ENCODE peak calls at places on chromosomes 11 and 22, in four cellular contexts. K is Peyer's patch; T is effector memory CD4-positive, alpha-beta T cell; A is SJSA1. N is an unnamed sample.
A peak's percentile ranks its signal among the peaks of the same experiment; 100 is the strongest.

GRCh38 chr11:128290106-128290840 is 297.1 kb downstream of the ETS1 start:
- DNase-seq in T (peak; percentile 53), K (peak; percentile 78), A (peak; percentile 71), N (peak; percentile 83)

GRCh38 chr11:68351450-68352275 is 39.3 kb downstream of the LRP5 start:
- DNase-seq in A (no peak), T (no peak), K (no peak), N (no peak)

GRCh38 chr11:124578761-124579160 is 9.0 kb downstream of the OR8A1 start:
- DNase-seq in A (no peak), K (no peak), T (no peak), N (no peak)

GRCh38 chr11:75337195-75337654 is 14.2 kb downstream of the ARRB1 start:
- DNase-seq in K (no peak), T (no peak), A (no peak), N (no peak)

GRCh38 chr22:44091021-44091721 is 67.1 kb downstream of the PARVB start:
- DNase-seq in K (no peak), T (no peak), A (no peak), N (peak; percentile 4)

GRCh38 chr11:7251836-7252682 is at the start of gene SYT9:
- DNase-seq in A (peak; percentile 33), K (peak; percentile 55), T (no peak), N (no peak)

GRCh38 chr11:115179647-115180046 is 324.6 kb downstream of the CADM1 start:
- DNase-seq in T (no peak), K (no peak), A (no peak), N (no peak)

GRCh38 chr11:62725686-62726085 is 1.6 kb downstream of the HNRNPUL2 start:
- DNase-seq in K (no peak), T (no peak), A (no peak), N (no peak)

GRCh38 chr11:34250732-34251639 is 106.8 kb downstream of the ABTB2 start:
- DNase-seq in A (peak; percentile 82), K (peak; percentile 56), T (peak; percentile 60), N (peak; percentile 34)

GRCh38 chr22:37140686-37141323 is 8.9 kb downstream of the IL2RB start:
- DNase-seq in A (no peak), K (no peak), T (no peak), N (no peak)

GRCh38 chr11:119368121-119369034 is 13.1 kb downstream of the USP2 start:
- DNase-seq in T (no peak), K (peak; percentile 97), A (no peak), N (peak; percentile 90)

GRCh38 chr11:121416909-121417567 is 35.1 kb upstream of the SORL1 start:
- DNase-seq in T (peak; percentile 31), K (peak; percentile 72), A (no peak), N (peak; percentile 83)

DNA sequence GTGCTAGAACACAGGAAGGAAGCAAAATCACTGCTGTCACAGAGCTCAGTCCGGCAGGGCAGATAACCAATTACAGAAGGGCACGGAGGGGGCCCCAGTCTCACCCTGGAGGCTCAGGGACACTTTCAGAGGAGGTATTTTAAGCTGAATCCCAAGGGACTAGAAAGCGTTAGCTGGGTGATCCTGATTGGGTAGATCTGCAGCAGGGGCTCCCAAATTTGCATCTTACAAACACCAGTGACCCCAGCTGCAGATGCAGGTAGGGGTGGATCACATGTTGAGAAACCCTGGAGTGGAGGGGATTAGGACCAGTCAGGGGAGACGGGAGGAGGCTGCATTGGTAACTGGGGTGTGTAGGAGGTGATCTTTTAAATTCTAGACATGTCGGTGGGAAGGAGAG is 91.4 kb downstream of the CSNK2A3 start:
- DNase-seq in A (no peak), K (no peak), T (no peak), N (no peak)
- H3K4me1 ChIP-seq in A (no peaks in the 10 kb centered on the region), K (no peaks in the 10 kb centered on the region), T (no peaks in the 10 kb centered on the region), N (no peaks in the 10 kb centered on the region)

DNA sequence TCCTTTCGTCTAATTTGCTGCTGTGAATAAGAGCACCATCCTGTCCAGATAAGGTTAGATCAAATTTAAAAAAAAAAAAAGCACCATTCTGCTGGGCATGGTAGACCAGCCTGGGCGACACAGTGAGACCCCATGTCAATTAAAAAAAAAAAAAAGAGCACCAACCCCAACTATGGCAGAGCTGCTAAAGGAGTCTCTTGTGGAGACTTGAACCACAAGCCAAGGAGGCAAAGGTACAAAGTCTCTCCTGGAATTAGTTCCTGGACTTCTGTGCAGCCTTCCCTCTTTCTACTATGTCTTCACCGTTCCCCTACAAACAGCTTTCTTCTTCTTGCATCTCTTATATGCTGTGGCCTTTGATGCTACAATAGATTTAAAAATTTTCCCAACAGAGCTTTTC is 1.3 kb downstream of the PIK3C2A start:
- DNase-seq in A (no peak), K (no peak), T (no peak), N (no peak)
- H3K27ac ChIP-seq in A (no peak overlapping the region), K (no peak overlapping the region), T (no peak overlapping the region), N (no peak overlapping the region)

DNA sequence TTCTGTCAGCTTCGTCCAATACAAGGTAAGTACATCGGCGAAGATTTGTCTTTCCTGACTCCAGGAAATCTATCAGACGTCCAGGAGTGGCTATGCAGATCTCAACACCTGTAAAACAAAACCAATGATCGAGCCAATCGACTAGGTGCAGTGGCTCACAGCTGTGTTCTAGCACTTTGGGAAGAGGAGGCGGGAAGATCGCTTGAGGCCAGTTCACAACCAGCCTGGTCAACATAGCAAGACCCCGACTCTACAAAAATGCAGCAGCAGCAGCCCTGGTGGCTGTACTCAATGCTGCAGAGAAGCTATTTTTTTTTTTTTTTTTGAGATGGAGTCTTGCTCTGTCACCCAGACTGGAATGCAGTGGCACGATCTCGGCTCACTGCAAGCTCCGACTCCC is 11.2 kb downstream of the DDX17 start:
- DNase-seq in A (no peak), T (no peak), K (no peak), N (no peak)
- H3K36me3 ChIP-seq in A (peaks cover 99% of the 10 kb centered on the region), T (peaks cover 98% of the 10 kb centered on the region), K (peaks cover 99% of the 10 kb centered on the region), N (peaks cover 94% of the 10 kb centered on the region)

GRCh38 chr22:45777852-45778172 is 106.2 kb downstream of the ATXN10 start:
- DNase-seq in A (no peak), K (no peak), T (no peak), N (no peak)
- H3K4me1 ChIP-seq in A (peaks cover 33% of the 10 kb centered on the region), K (no peaks in the 10 kb centered on the region), T (no peaks in the 10 kb centered on the region), N (no peaks in the 10 kb centered on the region)

GRCh38 chr11:123338997-123339752 is 90.9 kb upstream of the GRAMD1B start:
- DNase-seq in K (no peak), T (no peak), A (no peak), N (no peak)

GRCh38 chr11:123338266-123338800 is 91.7 kb upstream of the GRAMD1B start:
- DNase-seq in A (no peak), K (no peak), T (no peak), N (no peak)

GRCh38 chr11:123330471-123330870 is 99.6 kb upstream of the GRAMD1B start:
- DNase-seq in K (no peak), T (no peak), A (no peak), N (no peak)

GRCh38 chr11:123330948-123331347 is 99.1 kb upstream of the GRAMD1B start:
- DNase-seq in T (no peak), A (no peak), K (no peak), N (no peak)

GRCh38 chr11:123334925-123335324 is 95.1 kb upstream of the GRAMD1B start:
- DNase-seq in T (no peak), A (no peak), K (no peak), N (no peak)
- H3K27ac ChIP-seq in T (no peak overlapping the region), A (no peak overlapping the region), K (no peak overlapping the region), N (no peak overlapping the region)

DNA sequence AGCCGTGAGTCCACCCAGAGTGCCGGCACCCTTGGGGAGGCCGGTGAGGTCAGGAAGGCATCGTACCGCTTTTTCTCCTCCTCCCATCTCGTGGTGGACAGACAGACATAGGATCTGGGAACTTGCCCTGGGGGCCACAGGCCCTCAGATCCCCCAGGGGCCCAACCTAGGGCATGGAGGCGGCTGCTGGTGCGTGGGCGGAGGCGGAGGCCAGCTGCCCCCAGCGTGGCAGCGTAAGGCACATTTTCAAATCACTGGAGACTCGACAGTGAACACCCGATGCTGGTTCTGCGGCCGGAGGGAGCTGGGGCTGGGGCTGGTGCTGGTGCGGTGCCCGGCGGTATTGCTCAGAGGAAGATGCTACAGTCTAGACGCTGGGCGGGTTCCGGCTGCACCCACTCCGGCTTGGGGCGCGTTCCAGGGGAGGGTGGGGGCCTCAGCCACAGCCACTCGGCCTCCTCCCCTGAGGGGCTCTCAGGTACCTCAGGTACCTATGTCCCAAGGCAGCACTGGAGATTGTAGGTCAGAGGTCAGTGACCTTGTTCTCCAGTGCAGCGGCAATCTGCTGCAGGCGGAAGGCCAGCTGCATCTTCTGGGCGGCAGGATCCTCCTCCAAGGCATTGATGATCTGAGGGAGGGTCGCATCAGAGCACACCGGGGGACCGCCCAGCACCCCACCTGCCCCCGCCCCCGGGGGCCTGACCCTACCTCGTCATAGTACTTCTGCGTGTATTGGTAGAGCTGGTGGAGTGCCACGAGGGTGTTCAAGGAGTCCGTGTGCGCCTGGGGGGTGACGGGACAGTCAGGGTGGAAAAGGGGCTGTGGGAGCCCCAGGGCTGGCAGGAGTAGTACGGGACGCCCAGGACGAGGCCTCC is 5.2 kb upstream of the MAPK11 start:
- DNase-seq in A (no peak), K (no peak), T (no peak), N (no peak)
- H3K36me3 ChIP-seq in A (peaks cover 58% of the 10 kb centered on the region), K (peaks cover 61% of the 10 kb centered on the region), T (no peaks in the 10 kb centered on the region), N (peaks cover 55% of the 10 kb centered on the region)

DNA sequence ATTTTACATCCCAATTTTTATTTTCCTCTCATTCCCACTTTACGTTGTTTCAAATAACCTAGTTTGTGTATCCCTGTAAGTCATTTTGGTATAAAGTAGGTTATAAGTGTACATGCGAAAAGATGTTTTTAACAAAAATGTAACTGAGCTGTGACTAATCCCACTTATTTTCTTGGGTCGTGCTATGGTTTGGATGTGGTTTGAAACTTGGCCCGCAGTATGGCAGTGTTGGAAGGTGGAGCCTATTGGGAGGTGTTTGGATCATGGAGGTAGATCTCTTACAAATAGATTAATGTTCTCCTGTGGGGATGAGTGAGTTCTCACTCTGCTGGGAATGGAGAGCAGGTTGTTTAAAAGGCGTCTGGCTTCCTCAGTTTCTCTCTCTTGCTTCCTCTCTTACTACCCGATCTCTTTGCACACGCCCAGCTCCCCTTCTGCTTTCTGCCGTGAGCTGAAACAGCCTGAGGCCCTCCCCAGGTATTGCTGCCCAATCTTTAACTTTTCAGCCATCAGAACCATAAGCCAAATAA is 7.2 kb downstream of the RPL27A start:
- DNase-seq in A (no peak), T (no peak), K (no peak), N (no peak)
- H3K4me1 ChIP-seq in A (peaks cover 13% of the 10 kb centered on the region), T (peaks cover 12% of the 10 kb centered on the region), K (no peaks in the 10 kb centered on the region), N (peaks cover 4% of the 10 kb centered on the region)

GRCh38 chr22:49935561-49935960 is 17.1 kb downstream of the CRELD2 start:
- DNase-seq in K (no peak), A (no peak), T (no peak), N (peak; percentile 67)
- H3K27ac ChIP-seq in K (peak overlapping the region; percentile 91), A (no peak overlapping the region), T (peak overlapping the region; percentile 90), N (no peak overlapping the region)

DNA sequence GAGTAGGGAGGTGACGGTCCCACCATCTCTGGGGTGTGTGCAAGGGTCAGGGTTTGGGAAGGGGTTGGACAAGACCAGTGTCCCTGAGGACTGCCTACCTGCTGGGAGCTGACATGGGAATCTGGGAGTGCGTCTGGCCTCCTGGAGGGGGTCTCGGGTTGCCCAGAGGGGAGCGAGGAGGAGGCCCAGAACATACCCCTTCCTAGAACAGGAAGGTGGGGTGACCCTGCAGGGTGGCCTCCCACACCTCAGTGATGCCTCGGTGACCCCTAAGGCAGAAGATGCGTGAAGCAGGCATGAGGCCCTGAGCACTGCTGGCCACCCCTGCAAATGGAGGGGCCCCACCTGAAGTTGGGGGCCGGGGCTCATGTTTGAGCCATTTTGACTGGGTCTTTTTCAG is 26.4 kb downstream of the RSPH14 start:
- DNase-seq in T (no peak), A (no peak), K (no peak), N (no peak)
- H3K36me3 ChIP-seq in T (no peaks in the 10 kb centered on the region), A (peaks cover 65% of the 10 kb centered on the region), K (no peaks in the 10 kb centered on the region), N (no peaks in the 10 kb centered on the region)

N was measured in SJCRH30.